ENCODE peak calls at places on chromosomes 2 and 18, in five cellular contexts. D, I, V, E and O are unnamed samples.

GRCh38 chr2:197090713-197091367 is 164.3 kb upstream of the PGAP1 start:
- DNase-seq in D (no peak), I (no peak), V (no peak), E (no peak), O (no peak)

GRCh38 chr18:74124642-74125041 is 23.0 kb downstream of the FBXO15 start:
- DNase-seq in D (no peak), I (no peak), V (no peak), E (no peak), O (no peak)

GRCh38 chr2:112542974-112543760 is 902 bp downstream of the POLR1B start:
- DNase-seq in D (peak), I (peak), V (no peak), E (no peak), O (peak)

GRCh38 chr2:182642328-182642727 is 73.7 kb upstream of the DNAJC10 start:
- DNase-seq in D (peak), I (peak), V (no peak), E (no peak), O (peak)

GRCh38 chr2:15059870-15060617 is 427.5 kb downstream of the LRATD1 start:
- DNase-seq in D (no peak), I (no peak), V (no peak), E (no peak), O (no peak)

GRCh38 chr18:9913151-9913525 is 678 bp upstream of the VAPA start:
- DNase-seq in D (no peak), I (no peak), V (no peak), E (no peak), O (no peak)

GRCh38 chr2:111213877-111214276 is 93.2 kb downstream of the BCL2L11 start:
- DNase-seq in D (no peak), I (no peak), V (no peak), E (no peak), O (no peak)

GRCh38 chr18:75269140-75269676 is 58.6 kb downstream of the TSHZ1 start:
- DNase-seq in D (peak), I (no peak), V (no peak), E (no peak), O (no peak)

GRCh38 chr2:148645925-148646559 is 1.5 kb downstream of the EPC2 start:
- DNase-seq in D (peak), I (peak), V (peak), E (peak), O (peak)

GRCh38 chr2:168773719-168774521 is 28.5 kb upstream of the NOSTRIN start:
- DNase-seq in D (peak), I (peak), V (peak), E (peak), O (peak)

GRCh38 chr18:12254137-12254819 is at the start of gene CIDEA:
- DNase-seq in D (no peak), I (no peak), V (no peak), E (no peak), O (no peak)

GRCh38 chr2:9796056-9796792 is 47.0 kb upstream of the TAF1B start:
- DNase-seq in D (no peak), I (no peak), V (no peak), E (no peak), O (no peak)

GRCh38 chr18:57542801-57543427 is 43.6 kb downstream of the FECH start:
- DNase-seq in D (no peak), I (no peak), V (peak), E (no peak), O (no peak)

GRCh38 chr18:31206787-31207381 is 44.2 kb upstream of the DSC1 start:
- DNase-seq in D (peak), I (peak), V (no peak), E (peak), O (peak)

GRCh38 chr2:40004336-40004735 is 225.3 kb upstream of the THUMPD2 start:
- DNase-seq in D (no peak), I (no peak), V (no peak), E (no peak), O (no peak)

GRCh38 chr18:76410660-76411417 is 84.2 kb downstream of the ZNF516 start:
- DNase-seq in D (peak), I (no peak), V (no peak), E (no peak), O (peak)

GRCh38 chr2:199851499-199851816 is 466 bp upstream of the FTCDNL1 start:
- DNase-seq in D (no peak), I (no peak), V (no peak), E (no peak), O (no peak)
- H3K4me3 ChIP-seq in D (peak), I (peak), V (peak), E (peak), O (peak)

DNA sequence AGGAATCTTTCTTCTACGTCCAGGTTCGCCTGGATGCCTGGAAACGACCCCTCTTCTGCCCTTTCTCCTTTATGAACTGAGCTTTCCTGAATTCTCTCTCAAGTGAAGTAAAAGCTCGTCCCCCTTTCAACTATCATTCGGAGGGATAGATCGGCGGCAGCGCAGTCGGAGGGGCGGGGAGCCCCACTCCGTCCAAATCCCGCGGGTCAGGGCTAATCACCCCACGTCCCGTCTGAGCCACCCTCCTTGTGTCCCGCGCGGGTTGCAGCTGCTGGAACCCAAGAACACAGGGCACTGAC is 367 bp downstream of the FBXO48 start:
- DNase-seq in D (no peak), I (no peak), V (no peak), E (no peak), O (no peak)
- TF ChIP-seq CTCF in D (no peak), I (no peak), V (no peak), E (no peak), O (no peak)

GRCh38 chr2:222750533-222750932 is 79.1 kb downstream of the MOGAT1 start:
- DNase-seq in D (no peak), I (no peak), V (no peak), E (no peak), O (no peak)

GRCh38 chr2:222751821-222752719 is 80.6 kb downstream of the MOGAT1 start:
- DNase-seq in D (no peak), I (no peak), V (no peak), E (no peak), O (no peak)

GRCh38 chr2:222753251-222753824 is 81.9 kb downstream of the MOGAT1 start:
- DNase-seq in D (no peak), I (no peak), V (no peak), E (no peak), O (no peak)

GRCh38 chr2:222752731-222753130 is 81.3 kb downstream of the MOGAT1 start:
- DNase-seq in D (no peak), I (no peak), V (no peak), E (no peak), O (no peak)

GRCh38 chr2:222751238-222751637 is 79.8 kb downstream of the MOGAT1 start:
- DNase-seq in D (peak), I (no peak), V (no peak), E (no peak), O (peak)
- H3K4me3 ChIP-seq in D (no peak), I (no peak), V (no peak), E (no peak), O (no peak)

DNA sequence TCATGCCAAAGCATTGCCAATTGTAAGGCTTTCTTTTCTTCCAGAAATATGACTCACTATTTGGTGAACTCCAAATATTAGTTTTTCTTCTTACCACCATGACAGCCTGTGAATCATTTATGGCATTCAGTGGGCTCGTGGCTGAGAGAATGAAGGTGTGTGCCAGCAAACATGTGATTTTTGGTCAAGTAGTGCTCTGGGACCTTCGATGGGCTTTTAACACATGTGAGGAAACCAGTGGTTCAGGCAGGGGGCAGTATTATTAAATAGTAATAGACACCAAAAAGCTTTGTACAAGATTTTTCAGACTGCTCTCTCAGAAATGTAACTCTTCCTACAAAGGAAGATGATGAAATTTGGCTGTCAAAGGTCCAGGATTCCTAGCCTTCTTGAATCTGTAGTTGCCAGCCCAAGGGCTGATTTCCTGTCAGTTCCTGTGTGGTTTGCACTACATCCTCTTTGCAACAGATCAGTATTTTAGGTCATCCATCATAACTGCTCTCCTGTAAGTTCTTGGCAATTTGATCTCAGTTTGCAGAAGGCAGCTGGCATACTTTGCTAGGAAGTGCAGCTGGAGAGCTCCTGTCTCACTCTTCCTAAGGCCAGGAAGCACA is 64.3 kb downstream of the BABAM2 start:
- DNase-seq in D (peak), I (peak), V (peak), E (peak), O (peak)
- TF ChIP-seq CTCF in D (peak), I (peak), V (peak), E (no peak), O (no peak)

GRCh38 chr2:180663016-180663471 is 317.4 kb upstream of the UBE2E3 start:
- DNase-seq in D (no peak), I (no peak), V (no peak), E (no peak), O (no peak)
- H3K4me3 ChIP-seq in D (no peak), I (no peak), V (no peak), E (no peak), O (no peak)

GRCh38 chr2:222690564-222691200 is 19.2 kb downstream of the MOGAT1 start:
- DNase-seq in D (peak), I (peak), V (no peak), E (peak), O (peak)

GRCh38 chr2:222689322-222689721 is 17.9 kb downstream of the MOGAT1 start:
- DNase-seq in D (no peak), I (no peak), V (no peak), E (no peak), O (no peak)

GRCh38 chr2:222688912-222689311 is 17.5 kb downstream of the MOGAT1 start:
- DNase-seq in D (no peak), I (no peak), V (no peak), E (no peak), O (no peak)

GRCh38 chr2:222698276-222698675 is 26.8 kb downstream of the MOGAT1 start:
- DNase-seq in D (no peak), I (no peak), V (no peak), E (no peak), O (no peak)

DNA sequence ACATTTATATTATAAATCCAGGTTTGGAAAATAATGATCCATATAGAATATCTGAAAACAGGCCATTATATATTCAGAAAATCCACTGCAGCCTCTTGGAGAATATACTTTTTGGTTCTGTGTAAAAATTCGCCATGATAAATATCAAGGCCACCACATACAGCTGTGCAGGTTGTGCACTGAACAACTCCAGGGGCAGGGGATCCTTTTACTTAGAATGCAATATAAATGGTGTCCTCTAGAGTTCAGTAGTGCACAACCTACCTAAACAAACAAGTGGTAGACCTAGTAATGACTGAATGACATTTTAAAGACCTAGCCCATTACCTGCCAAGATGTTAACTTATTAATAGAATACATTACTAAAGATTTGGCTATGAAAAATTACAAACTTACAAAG is 22.4 kb downstream of the MOGAT1 start:
- DNase-seq in D (peak), I (peak), V (no peak), E (no peak), O (peak)
- TF ChIP-seq CTCF in D (no peak), I (peak), V (peak), E (no peak), O (peak)

GRCh38 chr2:66834859-66835258 is 399.9 kb downstream of the MEIS1 start:
- DNase-seq in D (no peak), I (no peak), V (no peak), E (no peak), O (no peak)

GRCh38 chr2:66830881-66831280 is 396.0 kb downstream of the MEIS1 start:
- DNase-seq in D (no peak), I (no peak), V (no peak), E (no peak), O (no peak)

GRCh38 chr2:66828876-66829275 is 394.0 kb downstream of the MEIS1 start:
- DNase-seq in D (no peak), I (no peak), V (no peak), E (no peak), O (no peak)

GRCh38 chr2:66836851-66837250 is 401.9 kb downstream of the MEIS1 start:
- DNase-seq in D (no peak), I (no peak), V (no peak), E (no peak), O (no peak)

DNA sequence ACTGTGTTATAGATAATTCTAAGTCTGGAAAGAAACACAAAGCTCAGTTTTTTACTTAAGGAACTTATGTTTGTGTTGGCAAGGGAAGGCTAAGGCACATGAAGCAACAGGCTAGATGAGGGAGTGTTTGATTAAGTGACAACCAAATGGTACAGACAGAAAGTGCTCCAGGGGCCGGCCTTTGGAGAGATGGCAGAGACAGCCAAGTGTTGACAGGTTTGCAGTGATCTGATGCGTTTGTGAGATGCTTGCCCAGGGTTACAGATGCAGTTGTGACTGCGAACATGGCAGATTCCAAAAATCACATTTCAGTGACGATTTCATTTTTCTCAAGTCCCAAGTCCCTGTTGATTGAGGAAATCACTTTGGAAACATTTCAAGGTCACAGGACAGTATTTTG is 398.1 kb downstream of the MEIS1 start:
- DNase-seq in D (no peak), I (no peak), V (no peak), E (no peak), O (no peak)
- H3K4me3 ChIP-seq in D (no peak), I (no peak), V (no peak), E (no peak), O (no peak)

GRCh38 chr2:81981616-81982015 is 1677.1 kb upstream of the LRRTM1 start:
- DNase-seq in D (no peak), I (no peak), V (no peak), E (no peak), O (no peak)
- TF ChIP-seq CTCF in D (no peak), I (no peak), V (no peak), E (no peak), O (no peak)